ENCODE peak calls at places on chromosomes 7 and 10, in four cellular contexts. S is coronary artery, W is brain microvascular endothelial cell, Y is fibroblast of lung. R is an unnamed sample.

GRCh38 chr10:102672822-102673200 is 28.5 kb downstream of the TRIM8 start:
- DNase-seq in S (no peak), W (no peak), Y (no peak), R (no peak)

GRCh38 chr7:6015917-6016652 is 7.0 kb downstream of the AIMP2 start:
- DNase-seq in S (no peak), W (peak), Y (peak), R (no peak)

GRCh38 chr10:74290703-74291102 is 139.7 kb downstream of the ADK start:
- DNase-seq in S (no peak), W (no peak), Y (peak), R (no peak)

GRCh38 chr7:8261711-8262695 is at the start of gene ICA1:
- DNase-seq in S (no peak), W (peak), Y (peak), R (no peak)

GRCh38 chr10:68238371-68238770 is 6.5 kb upstream of the ATOH7 start:
- DNase-seq in S (no peak), W (no peak), Y (no peak), R (no peak)

GRCh38 chr7:123864438-123864837 is 19.5 kb downstream of the HYAL4 start:
- DNase-seq in S (no peak), W (no peak), Y (no peak), R (no peak)

GRCh38 chr7:951881-952547 is 2.5 kb downstream of the ADAP1 start:
- DNase-seq in S (no peak), W (no peak), Y (no peak), R (no peak)

GRCh38 chr7:148332191-148332590 is 258.4 kb upstream of the C7orf33 start:
- DNase-seq in S (no peak), W (no peak), Y (no peak), R (no peak)

GRCh38 chr10:70832852-70833542 is 17.2 kb downstream of the SGPL1 start:
- DNase-seq in S (no peak), W (peak), Y (peak), R (peak)

GRCh38 chr7:33845991-33846509 is 59.3 kb upstream of the BMPER start:
- DNase-seq in S (no peak), W (no peak), Y (peak), R (no peak)

GRCh38 chr7:70406419-70407189 is 725.3 kb upstream of the GALNT17 start:
- DNase-seq in S (no peak), W (no peak), Y (peak), R (no peak)

GRCh38 chr10:122164028-122164601 is 107.0 kb upstream of the BTBD16 start:
- DNase-seq in S (no peak), W (no peak), Y (peak), R (no peak)

GRCh38 chr10:123446449-123447156 is 219.6 kb upstream of the GPR26 start:
- DNase-seq in S (no peak), W (no peak), Y (no peak), R (no peak)

GRCh38 chr7:114818501-114818900 is 103.4 kb upstream of the MDFIC start:
- DNase-seq in S (no peak), W (peak), Y (peak), R (no peak)

DNA sequence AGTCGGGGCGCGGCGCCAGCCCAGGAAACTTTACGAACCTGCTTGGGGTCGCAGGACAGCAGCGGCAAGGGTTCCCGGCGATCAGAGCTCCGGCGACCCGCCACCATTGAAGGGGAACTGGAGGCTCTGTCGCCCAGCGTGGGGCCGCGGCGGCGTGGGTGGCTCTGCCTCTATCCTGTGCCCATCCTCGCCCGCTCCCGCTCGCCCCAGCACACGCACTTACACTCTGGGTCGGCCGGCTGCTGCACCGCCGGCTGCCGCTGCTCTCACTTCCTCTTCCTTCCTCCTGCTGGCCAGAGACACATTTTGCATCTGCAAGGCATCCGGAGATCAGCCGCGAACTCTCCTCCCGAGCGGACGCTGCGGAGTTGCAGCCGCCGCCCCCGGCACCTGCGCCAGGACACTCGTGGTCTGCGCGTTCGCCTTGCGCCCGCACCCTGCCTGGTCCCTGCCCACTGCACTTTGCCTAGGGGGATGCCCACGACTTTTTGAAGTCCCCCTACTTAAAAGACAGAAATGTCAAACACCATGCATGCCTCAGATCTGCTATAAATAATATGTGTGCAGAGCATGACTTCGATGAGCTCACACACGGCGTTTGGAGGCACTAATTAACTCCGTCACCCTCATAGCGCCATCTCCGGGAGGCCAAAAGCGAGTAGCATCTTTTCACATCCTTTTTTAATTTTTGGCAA is at the start of gene ELMO1:
- DNase-seq in S (peak), W (peak), Y (peak), R (peak)
- TF ChIP-seq CTCF in S (no peak), W (peak), Y (no peak), R (no peak)

DNA sequence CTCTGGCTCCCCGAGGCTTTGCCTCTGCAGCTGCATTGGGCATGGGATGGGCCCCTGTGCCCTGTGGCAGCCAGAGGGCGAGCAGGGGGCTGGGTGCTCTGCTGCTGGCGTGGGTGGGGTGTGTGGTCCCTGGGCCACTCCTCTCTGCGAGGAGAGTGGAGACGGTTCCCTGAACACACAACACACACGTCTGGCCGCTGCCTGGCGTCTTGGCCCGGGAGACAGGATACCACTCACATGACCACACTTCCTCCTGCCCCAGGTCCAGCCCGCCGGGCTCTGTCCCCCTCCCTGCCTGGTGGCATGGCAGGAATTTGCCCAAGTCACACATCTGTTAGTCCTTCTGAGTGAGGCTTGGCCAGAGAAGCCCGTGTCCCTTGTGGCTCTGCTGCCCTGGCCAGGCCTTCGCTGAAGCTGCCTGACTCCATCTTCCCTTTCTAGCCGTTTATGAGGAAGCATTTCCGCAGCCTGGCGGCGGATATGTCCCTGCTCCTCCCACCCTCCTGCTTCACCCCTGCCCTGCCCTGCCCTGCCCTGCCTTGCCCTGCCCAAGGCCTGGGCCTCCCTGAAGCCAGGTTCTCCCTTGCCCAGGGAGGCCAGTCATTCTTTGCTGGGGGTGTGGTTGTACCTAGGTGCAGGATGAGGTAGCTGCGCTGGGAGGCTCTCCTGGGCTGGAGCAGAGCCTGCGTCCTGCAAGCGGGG is 3.0 kb downstream of the BRI3 start:
- DNase-seq in S (peak), W (peak), Y (peak), R (peak)
- H3K4me3 ChIP-seq in S (peak), W (peak), Y (peak), R (peak)

DNA sequence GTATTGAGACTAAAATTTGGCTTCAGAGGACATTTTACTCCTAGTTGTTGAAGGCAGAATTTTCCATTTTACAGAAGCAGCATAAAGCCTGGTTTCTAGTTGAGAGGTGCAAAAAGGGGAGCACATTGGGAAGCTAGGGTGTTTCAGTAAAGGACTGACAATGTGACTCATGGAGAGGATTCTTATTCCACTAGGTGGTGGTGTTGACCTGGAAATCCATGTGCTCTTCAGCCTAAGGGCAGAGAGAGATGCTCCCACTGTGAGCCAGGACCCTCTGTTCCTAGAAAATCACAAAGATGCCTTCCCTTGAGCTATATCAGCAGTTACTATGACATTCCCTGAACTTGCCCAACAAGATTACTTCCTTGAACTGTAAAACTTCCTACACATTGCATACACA is 687.8 kb downstream of the IPMK start:
- DNase-seq in S (no peak), W (peak), Y (peak), R (peak)
- TF ChIP-seq CTCF in S (no peak), W (peak), Y (peak), R (no peak)

DNA sequence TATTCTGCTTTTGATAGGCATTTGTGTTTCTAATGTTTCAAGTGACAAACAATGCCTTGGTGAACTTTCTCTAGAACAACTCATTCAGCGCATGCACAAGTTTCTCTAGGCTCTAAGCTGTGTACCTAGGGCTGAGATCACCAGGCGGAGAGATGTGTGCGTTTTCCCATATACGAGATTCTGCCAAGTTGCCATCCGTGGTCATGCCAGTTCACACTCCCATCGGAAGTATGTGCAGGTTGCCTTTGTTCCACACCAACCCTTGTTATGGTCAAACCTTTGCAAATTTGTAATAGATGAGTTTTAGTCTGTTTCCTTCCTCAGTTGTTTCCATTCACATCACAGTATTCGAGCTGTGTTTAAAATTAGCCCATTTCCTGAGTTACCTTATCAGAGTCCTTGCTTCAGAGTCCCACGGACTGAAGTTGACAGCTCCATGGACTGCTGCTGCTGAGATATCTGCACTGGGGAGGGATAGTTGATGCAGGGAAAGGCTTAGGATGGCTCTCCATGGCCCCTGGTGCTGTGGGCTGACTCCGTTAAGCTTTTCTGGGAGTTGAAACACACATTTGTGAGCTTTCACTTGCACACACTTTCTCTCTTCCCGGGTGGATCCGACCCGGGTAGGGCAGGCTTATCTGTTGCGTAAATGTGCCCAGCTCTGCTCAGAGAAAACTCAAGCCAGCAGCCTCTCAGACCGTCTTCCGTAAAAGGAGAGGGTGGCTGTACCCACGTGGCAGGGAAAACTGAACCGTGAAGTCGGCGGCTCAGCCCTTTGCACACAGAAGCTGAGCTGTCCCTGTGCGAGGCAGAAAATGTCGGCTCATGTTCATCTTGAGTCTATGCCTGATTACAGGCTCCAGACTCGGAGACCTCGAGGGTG is 49.4 kb downstream of the HK1 start:
- DNase-seq in S (peak), W (peak), Y (peak), R (no peak)
- H3K4me3 ChIP-seq in S (peak), W (no peak), Y (no peak), R (no peak)

GRCh38 chr7:107147464-107148214 is 21.2 kb upstream of the HBP1 start:
- DNase-seq in S (no peak), W (peak), Y (peak), R (no peak)
- TF ChIP-seq CTCF in S (peak), W (peak), Y (peak), R (peak)

DNA sequence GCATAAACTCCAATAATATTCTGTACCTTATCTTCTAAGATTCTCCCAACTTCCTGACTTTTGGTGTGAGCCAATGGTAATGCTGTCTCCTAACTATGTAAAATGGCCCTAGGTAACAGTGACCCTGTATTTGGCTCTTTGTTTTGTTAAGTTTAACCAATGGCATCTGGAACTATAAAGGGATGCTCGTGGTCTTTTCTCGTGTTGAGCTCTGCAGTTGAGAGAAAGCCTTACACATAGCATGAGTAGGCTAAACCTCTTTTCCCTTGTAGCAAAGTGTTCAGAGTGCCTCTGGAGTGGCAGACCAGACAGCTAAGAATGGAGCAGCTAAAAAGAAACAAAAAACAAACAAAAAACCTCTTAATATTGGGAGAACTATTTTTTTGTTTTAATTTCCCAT is 5.2 kb downstream of the TES start:
- DNase-seq in S (no peak), W (peak), Y (no peak), R (no peak)
- H3K4me3 ChIP-seq in S (no peak), W (no peak), Y (no peak), R (no peak)